ENCODE peak calls at places on chromosomes 3 and 15, in ten cellular contexts. One of them, this sample, is unnamed.

GRCh38 chr15:63135804-63136203 is 14.1 kb downstream of the LACTB start:
- DNase-seq in iris pigment epithelial cell: peak
- DNase-seq in activated gamma-delta T cell treated with Interleukin-2 at 50 U/mL for 16 hours: no peak
- DNase-seq in effector memory CD8-positive, alpha-beta T cell: no peak
- DNase-seq in NCI-H2171 treated with DMSO at 0.1 percent for 48 hours: no peak
- DNase-seq in amniotic stem cell: peak
- DNase-seq in CD4-positive, CD25-positive, alpha-beta regulatory T cell: peak
- DNase-seq in thoracic aorta: no peak
- DNase-seq in activated T-helper 2 cell treated with anti-CD3 and anti-CD28 coated beads, Interferon-gamma antibody, Interleukin-2, Interleukin-4, amounts not matched to agents 10 μg/mL and 5 μg/mL and 100 μg/mL, durations not matched to agents 14 hours and 24 hours and 36 hours: no peak
- DNase-seq in G401: no peak
- DNase-seq in this sample: peak

GRCh38 chr3:126149960-126150515 is 30.3 kb downstream of the ALDH1L1 start:
- DNase-seq in iris pigment epithelial cell: no peak
- DNase-seq in activated gamma-delta T cell treated with Interleukin-2 at 50 U/mL for 16 hours: no peak
- DNase-seq in effector memory CD8-positive, alpha-beta T cell: no peak
- DNase-seq in NCI-H2171 treated with DMSO at 0.1 percent for 48 hours: no peak
- DNase-seq in amniotic stem cell: no peak
- DNase-seq in CD4-positive, CD25-positive, alpha-beta regulatory T cell: no peak
- DNase-seq in thoracic aorta: no peak
- DNase-seq in activated T-helper 2 cell treated with anti-CD3 and anti-CD28 coated beads, Interferon-gamma antibody, Interleukin-2, Interleukin-4, amounts not matched to agents 10 μg/mL and 5 μg/mL and 100 μg/mL, durations not matched to agents 14 hours and 24 hours and 36 hours: no peak
- DNase-seq in G401: no peak
- DNase-seq in this sample: no peak

GRCh38 chr15:39140060-39140604 is 440.7 kb upstream of the THBS1 start:
- DNase-seq in iris pigment epithelial cell: peak
- DNase-seq in activated gamma-delta T cell treated with Interleukin-2 at 50 U/mL for 16 hours: no peak
- DNase-seq in effector memory CD8-positive, alpha-beta T cell: no peak
- DNase-seq in NCI-H2171 treated with DMSO at 0.1 percent for 48 hours: peak
- DNase-seq in amniotic stem cell: peak
- DNase-seq in CD4-positive, CD25-positive, alpha-beta regulatory T cell: no peak
- DNase-seq in thoracic aorta: no peak
- DNase-seq in activated T-helper 2 cell treated with anti-CD3 and anti-CD28 coated beads, Interferon-gamma antibody, Interleukin-2, Interleukin-4, amounts not matched to agents 10 μg/mL and 5 μg/mL and 100 μg/mL, durations not matched to agents 14 hours and 24 hours and 36 hours: peak
- DNase-seq in G401: no peak
- DNase-seq in this sample: peak

GRCh38 chr3:177337548-177338331 is 140.5 kb upstream of the TBL1XR1 start:
- DNase-seq in iris pigment epithelial cell: peak
- DNase-seq in activated gamma-delta T cell treated with Interleukin-2 at 50 U/mL for 16 hours: peak
- DNase-seq in effector memory CD8-positive, alpha-beta T cell: peak
- DNase-seq in NCI-H2171 treated with DMSO at 0.1 percent for 48 hours: no peak
- DNase-seq in amniotic stem cell: no peak
- DNase-seq in CD4-positive, CD25-positive, alpha-beta regulatory T cell: peak
- DNase-seq in thoracic aorta: no peak
- DNase-seq in activated T-helper 2 cell treated with anti-CD3 and anti-CD28 coated beads, Interferon-gamma antibody, Interleukin-2, Interleukin-4, amounts not matched to agents 10 μg/mL and 5 μg/mL and 100 μg/mL, durations not matched to agents 14 hours and 24 hours and 36 hours: peak
- DNase-seq in G401: no peak
- DNase-seq in this sample: no peak

GRCh38 chr3:50885070-50885469 is 210.3 kb downstream of the DOCK3 start:
- DNase-seq in iris pigment epithelial cell: no peak
- DNase-seq in activated gamma-delta T cell treated with Interleukin-2 at 50 U/mL for 16 hours: no peak
- DNase-seq in effector memory CD8-positive, alpha-beta T cell: no peak
- DNase-seq in NCI-H2171 treated with DMSO at 0.1 percent for 48 hours: no peak
- DNase-seq in amniotic stem cell: no peak
- DNase-seq in CD4-positive, CD25-positive, alpha-beta regulatory T cell: no peak
- DNase-seq in thoracic aorta: no peak
- DNase-seq in activated T-helper 2 cell treated with anti-CD3 and anti-CD28 coated beads, Interferon-gamma antibody, Interleukin-2, Interleukin-4, amounts not matched to agents 10 μg/mL and 5 μg/mL and 100 μg/mL, durations not matched to agents 14 hours and 24 hours and 36 hours: no peak
- DNase-seq in G401: no peak
- DNase-seq in this sample: no peak

GRCh38 chr15:31221936-31222515 is 104.6 kb upstream of the KLF13 start:
- DNase-seq in iris pigment epithelial cell: no peak
- DNase-seq in activated gamma-delta T cell treated with Interleukin-2 at 50 U/mL for 16 hours: no peak
- DNase-seq in effector memory CD8-positive, alpha-beta T cell: no peak
- DNase-seq in NCI-H2171 treated with DMSO at 0.1 percent for 48 hours: no peak
- DNase-seq in amniotic stem cell: no peak
- DNase-seq in CD4-positive, CD25-positive, alpha-beta regulatory T cell: no peak
- DNase-seq in thoracic aorta: no peak
- DNase-seq in activated T-helper 2 cell treated with anti-CD3 and anti-CD28 coated beads, Interferon-gamma antibody, Interleukin-2, Interleukin-4, amounts not matched to agents 10 μg/mL and 5 μg/mL and 100 μg/mL, durations not matched to agents 14 hours and 24 hours and 36 hours: no peak
- DNase-seq in G401: no peak
- DNase-seq in this sample: no peak

GRCh38 chr3:108127301-108127988 is 36.6 kb upstream of the CD47 start:
- DNase-seq in iris pigment epithelial cell: no peak
- DNase-seq in activated gamma-delta T cell treated with Interleukin-2 at 50 U/mL for 16 hours: peak
- DNase-seq in effector memory CD8-positive, alpha-beta T cell: peak
- DNase-seq in NCI-H2171 treated with DMSO at 0.1 percent for 48 hours: no peak
- DNase-seq in amniotic stem cell: no peak
- DNase-seq in CD4-positive, CD25-positive, alpha-beta regulatory T cell: peak
- DNase-seq in thoracic aorta: no peak
- DNase-seq in activated T-helper 2 cell treated with anti-CD3 and anti-CD28 coated beads, Interferon-gamma antibody, Interleukin-2, Interleukin-4, amounts not matched to agents 10 μg/mL and 5 μg/mL and 100 μg/mL, durations not matched to agents 14 hours and 24 hours and 36 hours: peak
- DNase-seq in G401: no peak
- DNase-seq in this sample: no peak

GRCh38 chr15:80342148-80342547 is 62.0 kb upstream of the ARNT2 start:
- DNase-seq in iris pigment epithelial cell: no peak
- DNase-seq in activated gamma-delta T cell treated with Interleukin-2 at 50 U/mL for 16 hours: no peak
- DNase-seq in effector memory CD8-positive, alpha-beta T cell: no peak
- DNase-seq in NCI-H2171 treated with DMSO at 0.1 percent for 48 hours: no peak
- DNase-seq in amniotic stem cell: no peak
- DNase-seq in CD4-positive, CD25-positive, alpha-beta regulatory T cell: no peak
- DNase-seq in thoracic aorta: no peak
- DNase-seq in activated T-helper 2 cell treated with anti-CD3 and anti-CD28 coated beads, Interferon-gamma antibody, Interleukin-2, Interleukin-4, amounts not matched to agents 10 μg/mL and 5 μg/mL and 100 μg/mL, durations not matched to agents 14 hours and 24 hours and 36 hours: no peak
- DNase-seq in G401: no peak
- DNase-seq in this sample: no peak

GRCh38 chr15:69067296-69067695 is 52.8 kb downstream of the NOX5 start:
- DNase-seq in iris pigment epithelial cell: no peak
- DNase-seq in activated gamma-delta T cell treated with Interleukin-2 at 50 U/mL for 16 hours: no peak
- DNase-seq in effector memory CD8-positive, alpha-beta T cell: no peak
- DNase-seq in NCI-H2171 treated with DMSO at 0.1 percent for 48 hours: peak
- DNase-seq in amniotic stem cell: no peak
- DNase-seq in CD4-positive, CD25-positive, alpha-beta regulatory T cell: no peak
- DNase-seq in thoracic aorta: no peak
- DNase-seq in activated T-helper 2 cell treated with anti-CD3 and anti-CD28 coated beads, Interferon-gamma antibody, Interleukin-2, Interleukin-4, amounts not matched to agents 10 μg/mL and 5 μg/mL and 100 μg/mL, durations not matched to agents 14 hours and 24 hours and 36 hours: no peak
- DNase-seq in G401: peak
- DNase-seq in this sample: no peak

GRCh38 chr3:103126111-103126510 is 691.3 kb downstream of the ZPLD1 start:
- DNase-seq in iris pigment epithelial cell: no peak
- DNase-seq in activated gamma-delta T cell treated with Interleukin-2 at 50 U/mL for 16 hours: no peak
- DNase-seq in effector memory CD8-positive, alpha-beta T cell: no peak
- DNase-seq in NCI-H2171 treated with DMSO at 0.1 percent for 48 hours: no peak
- DNase-seq in amniotic stem cell: no peak
- DNase-seq in CD4-positive, CD25-positive, alpha-beta regulatory T cell: no peak
- DNase-seq in thoracic aorta: no peak
- DNase-seq in activated T-helper 2 cell treated with anti-CD3 and anti-CD28 coated beads, Interferon-gamma antibody, Interleukin-2, Interleukin-4, amounts not matched to agents 10 μg/mL and 5 μg/mL and 100 μg/mL, durations not matched to agents 14 hours and 24 hours and 36 hours: no peak
- DNase-seq in G401: no peak
- DNase-seq in this sample: no peak

GRCh38 chr3:8421711-8422110 is 79.9 kb upstream of the LMCD1 start:
- DNase-seq in iris pigment epithelial cell: no peak
- DNase-seq in activated gamma-delta T cell treated with Interleukin-2 at 50 U/mL for 16 hours: no peak
- DNase-seq in effector memory CD8-positive, alpha-beta T cell: no peak
- DNase-seq in NCI-H2171 treated with DMSO at 0.1 percent for 48 hours: no peak
- DNase-seq in amniotic stem cell: no peak
- DNase-seq in CD4-positive, CD25-positive, alpha-beta regulatory T cell: no peak
- DNase-seq in thoracic aorta: no peak
- DNase-seq in activated T-helper 2 cell treated with anti-CD3 and anti-CD28 coated beads, Interferon-gamma antibody, Interleukin-2, Interleukin-4, amounts not matched to agents 10 μg/mL and 5 μg/mL and 100 μg/mL, durations not matched to agents 14 hours and 24 hours and 36 hours: no peak
- DNase-seq in G401: peak
- DNase-seq in this sample: no peak

GRCh38 chr3:64612082-64612860 is 75.5 kb downstream of the ADAMTS9 start:
- DNase-seq in iris pigment epithelial cell: peak
- DNase-seq in activated gamma-delta T cell treated with Interleukin-2 at 50 U/mL for 16 hours: no peak
- DNase-seq in effector memory CD8-positive, alpha-beta T cell: no peak
- DNase-seq in NCI-H2171 treated with DMSO at 0.1 percent for 48 hours: no peak
- DNase-seq in amniotic stem cell: no peak
- DNase-seq in CD4-positive, CD25-positive, alpha-beta regulatory T cell: no peak
- DNase-seq in thoracic aorta: no peak
- DNase-seq in activated T-helper 2 cell treated with anti-CD3 and anti-CD28 coated beads, Interferon-gamma antibody, Interleukin-2, Interleukin-4, amounts not matched to agents 10 μg/mL and 5 μg/mL and 100 μg/mL, durations not matched to agents 14 hours and 24 hours and 36 hours: no peak
- DNase-seq in G401: no peak
- DNase-seq in this sample: no peak

GRCh38 chr3:195929452-195929851 is 21.1 kb upstream of the TNK2 start:
- DNase-seq in iris pigment epithelial cell: no peak
- DNase-seq in activated gamma-delta T cell treated with Interleukin-2 at 50 U/mL for 16 hours: no peak
- DNase-seq in effector memory CD8-positive, alpha-beta T cell: no peak
- DNase-seq in NCI-H2171 treated with DMSO at 0.1 percent for 48 hours: no peak
- DNase-seq in amniotic stem cell: no peak
- DNase-seq in CD4-positive, CD25-positive, alpha-beta regulatory T cell: no peak
- DNase-seq in thoracic aorta: no peak
- DNase-seq in activated T-helper 2 cell treated with anti-CD3 and anti-CD28 coated beads, Interferon-gamma antibody, Interleukin-2, Interleukin-4, amounts not matched to agents 10 μg/mL and 5 μg/mL and 100 μg/mL, durations not matched to agents 14 hours and 24 hours and 36 hours: no peak
- DNase-seq in G401: no peak
- DNase-seq in this sample: no peak

GRCh38 chr3:64264491-64265109 is 39.3 kb upstream of the PRICKLE2 start:
- DNase-seq in iris pigment epithelial cell: peak
- DNase-seq in activated gamma-delta T cell treated with Interleukin-2 at 50 U/mL for 16 hours: no peak
- DNase-seq in effector memory CD8-positive, alpha-beta T cell: no peak
- DNase-seq in NCI-H2171 treated with DMSO at 0.1 percent for 48 hours: peak
- DNase-seq in amniotic stem cell: no peak
- DNase-seq in CD4-positive, CD25-positive, alpha-beta regulatory T cell: no peak
- DNase-seq in thoracic aorta: no peak
- DNase-seq in activated T-helper 2 cell treated with anti-CD3 and anti-CD28 coated beads, Interferon-gamma antibody, Interleukin-2, Interleukin-4, amounts not matched to agents 10 μg/mL and 5 μg/mL and 100 μg/mL, durations not matched to agents 14 hours and 24 hours and 36 hours: no peak
- DNase-seq in G401: no peak
- DNase-seq in this sample: no peak

GRCh38 chr3:166052440-166052839 is 215.2 kb upstream of the BCHE start:
- DNase-seq in iris pigment epithelial cell: no peak
- DNase-seq in activated gamma-delta T cell treated with Interleukin-2 at 50 U/mL for 16 hours: no peak
- DNase-seq in effector memory CD8-positive, alpha-beta T cell: no peak
- DNase-seq in NCI-H2171 treated with DMSO at 0.1 percent for 48 hours: peak
- DNase-seq in amniotic stem cell: no peak
- DNase-seq in CD4-positive, CD25-positive, alpha-beta regulatory T cell: no peak
- DNase-seq in thoracic aorta: no peak
- DNase-seq in activated T-helper 2 cell treated with anti-CD3 and anti-CD28 coated beads, Interferon-gamma antibody, Interleukin-2, Interleukin-4, amounts not matched to agents 10 μg/mL and 5 μg/mL and 100 μg/mL, durations not matched to agents 14 hours and 24 hours and 36 hours: no peak
- DNase-seq in G401: no peak
- DNase-seq in this sample: no peak

GRCh38 chr15:87949214-87949933 is 307.2 kb downstream of the NTRK3 start:
- DNase-seq in iris pigment epithelial cell: no peak
- DNase-seq in activated gamma-delta T cell treated with Interleukin-2 at 50 U/mL for 16 hours: no peak
- DNase-seq in effector memory CD8-positive, alpha-beta T cell: no peak
- DNase-seq in NCI-H2171 treated with DMSO at 0.1 percent for 48 hours: no peak
- DNase-seq in amniotic stem cell: no peak
- DNase-seq in CD4-positive, CD25-positive, alpha-beta regulatory T cell: no peak
- DNase-seq in thoracic aorta: no peak
- DNase-seq in activated T-helper 2 cell treated with anti-CD3 and anti-CD28 coated beads, Interferon-gamma antibody, Interleukin-2, Interleukin-4, amounts not matched to agents 10 μg/mL and 5 μg/mL and 100 μg/mL, durations not matched to agents 14 hours and 24 hours and 36 hours: no peak
- DNase-seq in G401: no peak
- DNase-seq in this sample: no peak

GRCh38 chr15:100784493-100785180 is 95.0 kb upstream of the ALDH1A3 start:
- DNase-seq in iris pigment epithelial cell: no peak
- DNase-seq in activated gamma-delta T cell treated with Interleukin-2 at 50 U/mL for 16 hours: no peak
- DNase-seq in effector memory CD8-positive, alpha-beta T cell: no peak
- DNase-seq in NCI-H2171 treated with DMSO at 0.1 percent for 48 hours: no peak
- DNase-seq in amniotic stem cell: no peak
- DNase-seq in CD4-positive, CD25-positive, alpha-beta regulatory T cell: no peak
- DNase-seq in thoracic aorta: no peak
- DNase-seq in activated T-helper 2 cell treated with anti-CD3 and anti-CD28 coated beads, Interferon-gamma antibody, Interleukin-2, Interleukin-4, amounts not matched to agents 10 μg/mL and 5 μg/mL and 100 μg/mL, durations not matched to agents 14 hours and 24 hours and 36 hours: no peak
- DNase-seq in G401: no peak
- DNase-seq in this sample: no peak

GRCh38 chr3:195595778-195596531 is 12.2 kb upstream of the APOD start:
- DNase-seq in iris pigment epithelial cell: no peak
- DNase-seq in activated gamma-delta T cell treated with Interleukin-2 at 50 U/mL for 16 hours: no peak
- DNase-seq in effector memory CD8-positive, alpha-beta T cell: no peak
- DNase-seq in NCI-H2171 treated with DMSO at 0.1 percent for 48 hours: no peak
- DNase-seq in amniotic stem cell: no peak
- DNase-seq in CD4-positive, CD25-positive, alpha-beta regulatory T cell: no peak
- DNase-seq in thoracic aorta: no peak
- DNase-seq in activated T-helper 2 cell treated with anti-CD3 and anti-CD28 coated beads, Interferon-gamma antibody, Interleukin-2, Interleukin-4, amounts not matched to agents 10 μg/mL and 5 μg/mL and 100 μg/mL, durations not matched to agents 14 hours and 24 hours and 36 hours: no peak
- DNase-seq in G401: no peak
- DNase-seq in this sample: no peak

GRCh38 chr3:164208846-164209245 is 869.5 kb downstream of the SI start:
- DNase-seq in iris pigment epithelial cell: no peak
- DNase-seq in activated gamma-delta T cell treated with Interleukin-2 at 50 U/mL for 16 hours: no peak
- DNase-seq in effector memory CD8-positive, alpha-beta T cell: no peak
- DNase-seq in NCI-H2171 treated with DMSO at 0.1 percent for 48 hours: no peak
- DNase-seq in amniotic stem cell: no peak
- DNase-seq in CD4-positive, CD25-positive, alpha-beta regulatory T cell: no peak
- DNase-seq in thoracic aorta: no peak
- DNase-seq in activated T-helper 2 cell treated with anti-CD3 and anti-CD28 coated beads, Interferon-gamma antibody, Interleukin-2, Interleukin-4, amounts not matched to agents 10 μg/mL and 5 μg/mL and 100 μg/mL, durations not matched to agents 14 hours and 24 hours and 36 hours: no peak
- DNase-seq in G401: no peak
- DNase-seq in this sample: no peak

GRCh38 chr3:53804697-53805462 is 41.3 kb downstream of the CHDH start:
- DNase-seq in iris pigment epithelial cell: peak
- DNase-seq in activated gamma-delta T cell treated with Interleukin-2 at 50 U/mL for 16 hours: no peak
- DNase-seq in effector memory CD8-positive, alpha-beta T cell: no peak
- DNase-seq in NCI-H2171 treated with DMSO at 0.1 percent for 48 hours: no peak
- DNase-seq in amniotic stem cell: peak
- DNase-seq in CD4-positive, CD25-positive, alpha-beta regulatory T cell: no peak
- DNase-seq in thoracic aorta: no peak
- DNase-seq in activated T-helper 2 cell treated with anti-CD3 and anti-CD28 coated beads, Interferon-gamma antibody, Interleukin-2, Interleukin-4, amounts not matched to agents 10 μg/mL and 5 μg/mL and 100 μg/mL, durations not matched to agents 14 hours and 24 hours and 36 hours: no peak
- DNase-seq in G401: no peak
- DNase-seq in this sample: no peak

GRCh38 chr3:178714971-178715832 is 179.0 kb downstream of the KCNMB2 start:
- DNase-seq in iris pigment epithelial cell: no peak
- DNase-seq in activated gamma-delta T cell treated with Interleukin-2 at 50 U/mL for 16 hours: no peak
- DNase-seq in effector memory CD8-positive, alpha-beta T cell: no peak
- DNase-seq in NCI-H2171 treated with DMSO at 0.1 percent for 48 hours: peak
- DNase-seq in amniotic stem cell: no peak
- DNase-seq in CD4-positive, CD25-positive, alpha-beta regulatory T cell: no peak
- DNase-seq in thoracic aorta: no peak
- DNase-seq in activated T-helper 2 cell treated with anti-CD3 and anti-CD28 coated beads, Interferon-gamma antibody, Interleukin-2, Interleukin-4, amounts not matched to agents 10 μg/mL and 5 μg/mL and 100 μg/mL, durations not matched to agents 14 hours and 24 hours and 36 hours: no peak
- DNase-seq in G401: no peak
- DNase-seq in this sample: no peak

GRCh38 chr3:165892565-165892964 is 55.3 kb upstream of the BCHE start:
- DNase-seq in iris pigment epithelial cell: no peak
- DNase-seq in activated gamma-delta T cell treated with Interleukin-2 at 50 U/mL for 16 hours: no peak
- DNase-seq in effector memory CD8-positive, alpha-beta T cell: no peak
- DNase-seq in NCI-H2171 treated with DMSO at 0.1 percent for 48 hours: no peak
- DNase-seq in amniotic stem cell: no peak
- DNase-seq in CD4-positive, CD25-positive, alpha-beta regulatory T cell: no peak
- DNase-seq in thoracic aorta: no peak
- DNase-seq in activated T-helper 2 cell treated with anti-CD3 and anti-CD28 coated beads, Interferon-gamma antibody, Interleukin-2, Interleukin-4, amounts not matched to agents 10 μg/mL and 5 μg/mL and 100 μg/mL, durations not matched to agents 14 hours and 24 hours and 36 hours: no peak
- DNase-seq in G401: no peak
- DNase-seq in this sample: no peak

GRCh38 chr3:9387322-9387655 is 10.1 kb upstream of the SETD5 start:
- DNase-seq in iris pigment epithelial cell: no peak
- DNase-seq in activated gamma-delta T cell treated with Interleukin-2 at 50 U/mL for 16 hours: no peak
- DNase-seq in effector memory CD8-positive, alpha-beta T cell: no peak
- DNase-seq in NCI-H2171 treated with DMSO at 0.1 percent for 48 hours: no peak
- DNase-seq in amniotic stem cell: no peak
- DNase-seq in CD4-positive, CD25-positive, alpha-beta regulatory T cell: no peak
- DNase-seq in thoracic aorta: no peak
- DNase-seq in activated T-helper 2 cell treated with anti-CD3 and anti-CD28 coated beads, Interferon-gamma antibody, Interleukin-2, Interleukin-4, amounts not matched to agents 10 μg/mL and 5 μg/mL and 100 μg/mL, durations not matched to agents 14 hours and 24 hours and 36 hours: no peak
- DNase-seq in G401: no peak
- DNase-seq in this sample: no peak

GRCh38 chr15:20340931-20341661 is 200.5 kb downstream of the GOLGA6L6 start:
- DNase-seq in iris pigment epithelial cell: peak
- DNase-seq in activated gamma-delta T cell treated with Interleukin-2 at 50 U/mL for 16 hours: peak
- DNase-seq in effector memory CD8-positive, alpha-beta T cell: no peak
- DNase-seq in NCI-H2171 treated with DMSO at 0.1 percent for 48 hours: no peak
- DNase-seq in amniotic stem cell: no peak
- DNase-seq in CD4-positive, CD25-positive, alpha-beta regulatory T cell: peak
- DNase-seq in thoracic aorta: no peak
- DNase-seq in activated T-helper 2 cell treated with anti-CD3 and anti-CD28 coated beads, Interferon-gamma antibody, Interleukin-2, Interleukin-4, amounts not matched to agents 10 μg/mL and 5 μg/mL and 100 μg/mL, durations not matched to agents 14 hours and 24 hours and 36 hours: peak
- DNase-seq in G401: peak
- DNase-seq in this sample: no peak

GRCh38 chr15:44340410-44340809 is 51.9 kb downstream of the GOLM2 start:
- DNase-seq in iris pigment epithelial cell: peak
- DNase-seq in activated gamma-delta T cell treated with Interleukin-2 at 50 U/mL for 16 hours: no peak
- DNase-seq in effector memory CD8-positive, alpha-beta T cell: no peak
- DNase-seq in NCI-H2171 treated with DMSO at 0.1 percent for 48 hours: no peak
- DNase-seq in amniotic stem cell: peak
- DNase-seq in CD4-positive, CD25-positive, alpha-beta regulatory T cell: no peak
- DNase-seq in thoracic aorta: no peak
- DNase-seq in activated T-helper 2 cell treated with anti-CD3 and anti-CD28 coated beads, Interferon-gamma antibody, Interleukin-2, Interleukin-4, amounts not matched to agents 10 μg/mL and 5 μg/mL and 100 μg/mL, durations not matched to agents 14 hours and 24 hours and 36 hours: no peak
- DNase-seq in G401: no peak
- DNase-seq in this sample: no peak

GRCh38 chr15:29986946-29987345 is 95.8 kb upstream of the GOLGA8J start:
- DNase-seq in iris pigment epithelial cell: no peak
- DNase-seq in activated gamma-delta T cell treated with Interleukin-2 at 50 U/mL for 16 hours: no peak
- DNase-seq in effector memory CD8-positive, alpha-beta T cell: no peak
- DNase-seq in NCI-H2171 treated with DMSO at 0.1 percent for 48 hours: no peak
- DNase-seq in amniotic stem cell: no peak
- DNase-seq in CD4-positive, CD25-positive, alpha-beta regulatory T cell: no peak
- DNase-seq in thoracic aorta: no peak
- DNase-seq in activated T-helper 2 cell treated with anti-CD3 and anti-CD28 coated beads, Interferon-gamma antibody, Interleukin-2, Interleukin-4, amounts not matched to agents 10 μg/mL and 5 μg/mL and 100 μg/mL, durations not matched to agents 14 hours and 24 hours and 36 hours: no peak
- DNase-seq in G401: no peak
- DNase-seq in this sample: no peak

GRCh38 chr3:74343391-74343790 is 271.1 kb downstream of the CNTN3 start:
- DNase-seq in iris pigment epithelial cell: no peak
- DNase-seq in activated gamma-delta T cell treated with Interleukin-2 at 50 U/mL for 16 hours: no peak
- DNase-seq in effector memory CD8-positive, alpha-beta T cell: no peak
- DNase-seq in NCI-H2171 treated with DMSO at 0.1 percent for 48 hours: no peak
- DNase-seq in amniotic stem cell: no peak
- DNase-seq in CD4-positive, CD25-positive, alpha-beta regulatory T cell: no peak
- DNase-seq in thoracic aorta: no peak
- DNase-seq in activated T-helper 2 cell treated with anti-CD3 and anti-CD28 coated beads, Interferon-gamma antibody, Interleukin-2, Interleukin-4, amounts not matched to agents 10 μg/mL and 5 μg/mL and 100 μg/mL, durations not matched to agents 14 hours and 24 hours and 36 hours: no peak
- DNase-seq in G401: no peak
- DNase-seq in this sample: no peak

GRCh38 chr15:85024509-85025336 is 43.1 kb downstream of the PDE8A start:
- DNase-seq in iris pigment epithelial cell: peak
- DNase-seq in activated gamma-delta T cell treated with Interleukin-2 at 50 U/mL for 16 hours: peak
- DNase-seq in effector memory CD8-positive, alpha-beta T cell: no peak
- DNase-seq in NCI-H2171 treated with DMSO at 0.1 percent for 48 hours: no peak
- DNase-seq in amniotic stem cell: no peak
- DNase-seq in CD4-positive, CD25-positive, alpha-beta regulatory T cell: no peak
- DNase-seq in thoracic aorta: no peak
- DNase-seq in activated T-helper 2 cell treated with anti-CD3 and anti-CD28 coated beads, Interferon-gamma antibody, Interleukin-2, Interleukin-4, amounts not matched to agents 10 μg/mL and 5 μg/mL and 100 μg/mL, durations not matched to agents 14 hours and 24 hours and 36 hours: no peak
- DNase-seq in G401: no peak
- DNase-seq in this sample: no peak